ENCODE peak calls at places on chromosomes 13 and 19, in four cellular contexts. P is SK-N-SH, J is aorta, X is uterus. W is an unnamed sample.

GRCh38 chr13:33208290-33208990 is 77.1 kb downstream of the STARD13 start:
- DNase-seq in P (no peak), J (no peak), X (no peak), W (no peak)

GRCh38 chr13:85806553-85807175 is 7.4 kb upstream of the SLITRK6 start:
- DNase-seq in P (peak; percentile 17), J (no peak), X (no peak), W (no peak)

GRCh38 chr13:106385669-106386068 is 149.8 kb downstream of the EFNB2 start:
- DNase-seq in P (no peak), J (no peak), X (no peak), W (no peak)

GRCh38 chr13:30865131-30866009 is 40.7 kb upstream of the MEDAG start:
- DNase-seq in P (peak; percentile 80), J (peak; percentile 89), X (peak; percentile 78), W (peak; percentile 70)

GRCh38 chr13:32905063-32905863 is 111.0 kb upstream of the KL start:
- DNase-seq in P (no peak), J (no peak), X (no peak), W (no peak)

GRCh38 chr13:38012096-38012495 is 142.5 kb upstream of the TRPC4 start:
- DNase-seq in P (no peak), J (no peak), X (no peak), W (no peak)

GRCh38 chr19:33798701-33799111 is 2.0 kb downstream of the KCTD15 start:
- DNase-seq in P (peak; percentile 21), J (no peak), X (no peak), W (no peak)

GRCh38 chr13:57629391-57629804 is 2.1 kb upstream of the PCDH17 start:
- DNase-seq in P (peak; percentile 32), J (peak; percentile 49), X (no peak), W (peak; percentile 11)

GRCh38 chr19:29749450-29749849 is 34.4 kb upstream of the C19orf12 start:
- DNase-seq in P (no peak), J (no peak), X (no peak), W (no peak)

GRCh38 chr13:73230714-73231113 is 171.9 kb downstream of the KLF5 start:
- DNase-seq in P (no peak), J (no peak), X (no peak), W (no peak)

GRCh38 chr13:46864941-46865340 is 31.9 kb downstream of the HTR2A start:
- DNase-seq in P (no peak), J (no peak), X (no peak), W (no peak)

GRCh38 chr19:35882074-35882832 is 13.9 kb downstream of the APLP1 start:
- DNase-seq in P (peak; percentile 79), J (no peak), X (no peak), W (peak; percentile 67)

GRCh38 chr19:14093117-14093784 is 2.7 kb upstream of the SAMD1 start:
- DNase-seq in P (no peak), J (no peak), X (no peak), W (no peak)

GRCh38 chr13:31670831-31671617 is 68.3 kb upstream of the RXFP2 start:
- DNase-seq in P (peak; percentile 47), J (no peak), X (no peak), W (no peak)

GRCh38 chr19:58089846-58090245 is 8.2 kb downstream of the ZSCAN18 start:
- DNase-seq in P (no peak), J (no peak), X (no peak), W (no peak)

GRCh38 chr19:16118489-16119033 is 6.9 kb downstream of the RAB8A start:
- DNase-seq in P (no peak), J (no peak), X (no peak), W (no peak)

GRCh38 chr19:3753631-3754410 is 7.7 kb downstream of the APBA3 start:
- DNase-seq in P (no peak), J (no peak), X (no peak), W (no peak)

GRCh38 chr13:103067751-103068563 is 1.7 kb upstream of the SLC10A2 start:
- DNase-seq in P (no peak), J (no peak), X (no peak), W (no peak)

GRCh38 chr19:16325671-16326400 is 1.2 kb downstream of the KLF2 start:
- DNase-seq in P (peak; percentile 52), J (peak; percentile 87), X (peak; percentile 53), W (peak; percentile 55)

GRCh38 chr19:7663711-7664110 is 5.1 kb upstream of the RETN start:
- DNase-seq in P (no peak), J (no peak), X (no peak), W (no peak)

GRCh38 chr13:31200636-31200970 is 828 bp downstream of the B3GLCT start:
- DNase-seq in P (no peak), J (peak; percentile 88), X (peak; percentile 55), W (peak; percentile 44)

GRCh38 chr19:7679017-7679720 is 1.5 kb upstream of the TRAPPC5 start:
- DNase-seq in P (peak; percentile 57), J (no peak), X (no peak), W (no peak)

GRCh38 chr19:48856921-48857320 is 11.5 kb downstream of the PLEKHA4 start:
- DNase-seq in P (no peak), J (no peak), X (no peak), W (no peak)

GRCh38 chr13:43319617-43320444 is 296.4 kb downstream of the DNAJC15 start:
- DNase-seq in P (no peak), J (no peak), X (no peak), W (no peak)

GRCh38 chr13:26485786-26486185 is 71.7 kb upstream of the WASF3 start:
- DNase-seq in P (no peak), J (peak; percentile 39), X (peak; percentile 55), W (no peak)

GRCh38 chr13:85137516-85137915 is 661.7 kb downstream of the SLITRK6 start:
- DNase-seq in P (peak; percentile 44), J (no peak), X (no peak), W (no peak)

GRCh38 chr13:100506600-100507422 is 81.8 kb downstream of the GGACT start:
- DNase-seq in P (no peak), J (no peak), X (no peak), W (no peak)

GRCh38 chr19:7590256-7590655 is 5.4 kb upstream of the CAMSAP3 start:
- DNase-seq in P (no peak), J (no peak), X (no peak), W (no peak)

GRCh38 chr13:35468195-35468594 is 8.3 kb downstream of the MAB21L1 start:
- DNase-seq in P (no peak), J (no peak), X (no peak), W (no peak)

GRCh38 chr19:5567360-5567970 is at the start of gene TINCR:
- DNase-seq in P (peak; percentile 77), J (no peak), X (no peak), W (no peak)

GRCh38 chr19:3606174-3606689 is 443 bp downstream of the TBXA2R start:
- DNase-seq in P (peak; percentile 78), J (peak; percentile 80), X (no peak), W (no peak)

GRCh38 chr13:98795220-98795619 is 42.7 kb upstream of the SLC15A1 start:
- DNase-seq in P (no peak), J (no peak), X (no peak), W (no peak)

GRCh38 chr19:45445139-45445538 is 21.4 kb upstream of the ERCC1 start:
- DNase-seq in P (no peak), J (no peak), X (no peak), W (no peak)

GRCh38 chr19:45446295-45446694 is 21.5 kb upstream of the FOSB start:
- DNase-seq in P (peak; percentile 42), J (no peak), X (no peak), W (no peak)

GRCh38 chr19:45448887-45449299 is 18.9 kb upstream of the FOSB start:
- DNase-seq in P (no peak), J (no peak), X (no peak), W (no peak)

GRCh38 chr19:45448425-45448756 is 19.4 kb upstream of the FOSB start:
- DNase-seq in P (no peak), J (no peak), X (no peak), W (no peak)

DNA sequence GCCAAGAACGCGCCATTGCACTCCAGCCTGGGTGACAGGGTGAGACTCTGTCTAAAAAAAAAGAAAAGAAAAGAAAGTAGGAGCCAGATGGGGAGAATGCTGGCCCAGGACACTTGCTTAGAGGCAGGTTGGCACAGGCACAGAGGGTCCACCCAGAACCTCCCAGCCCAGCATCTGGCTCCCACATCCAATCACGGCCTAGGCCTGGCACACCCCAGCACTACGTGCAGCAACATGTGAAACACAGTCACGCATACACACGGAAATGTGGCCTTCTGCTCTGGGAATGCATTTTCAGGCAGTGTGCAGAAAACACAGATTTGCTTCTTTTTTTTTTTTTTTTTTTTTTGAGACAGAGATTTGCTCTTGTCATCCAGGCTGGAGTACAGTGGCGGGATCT is 20.9 kb upstream of the FOSB start:
- DNase-seq in P (no peak), J (no peak), X (no peak), W (no peak)
- H3K27ac ChIP-seq in P (no peak overlapping the region), J (no peak overlapping the region), X (no peak overlapping the region), W (no peak overlapping the region)

GRCh38 chr13:29459818-29460335 is 135.6 kb downstream of the SLC7A1 start:
- DNase-seq in P (no peak), J (no peak), X (no peak), W (no peak)

GRCh38 chr13:29458419-29458818 is 137.1 kb downstream of the SLC7A1 start:
- DNase-seq in P (no peak), J (no peak), X (no peak), W (no peak)

GRCh38 chr13:29456419-29456818 is 139.1 kb downstream of the SLC7A1 start:
- DNase-seq in P (no peak), J (no peak), X (no peak), W (no peak)

GRCh38 chr13:29454931-29455481 is 140.5 kb downstream of the SLC7A1 start:
- DNase-seq in P (no peak), J (no peak), X (no peak), W (no peak)

GRCh38 chr13:29457299-29457698 is 138.2 kb downstream of the SLC7A1 start:
- DNase-seq in P (no peak), J (no peak), X (no peak), W (no peak)
- H3K4me3 ChIP-seq in P (no peak overlapping the region), J (no peak overlapping the region), X (no peak overlapping the region), W (no peak overlapping the region)

GRCh38 chr19:40235238-40236025 is 8.9 kb upstream of the CCNP start:
- DNase-seq in P (no peak), J (no peak), X (no peak), W (no peak)

GRCh38 chr19:40232949-40233810 is 6.7 kb upstream of the CCNP start:
- DNase-seq in P (no peak), J (no peak), X (no peak), W (no peak)

GRCh38 chr19:40236026-40236355 is 9.5 kb upstream of the CCNP start:
- DNase-seq in P (no peak), J (no peak), X (no peak), W (no peak)

GRCh38 chr19:40233811-40234389 is 7.4 kb upstream of the CCNP start:
- DNase-seq in P (no peak), J (no peak), X (no peak), W (no peak)

GRCh38 chr19:40234429-40235237 is 8.1 kb upstream of the CCNP start:
- DNase-seq in P (no peak), J (no peak), X (no peak), W (no peak)
- H3K36me3 ChIP-seq in P (peaks cover 3% of the 10 kb centered on the region), J (no peaks in the 10 kb centered on the region), X (no peaks in the 10 kb centered on the region), W (no peaks in the 10 kb centered on the region)

GRCh38 chr19:18144906-18145305 is 8.1 kb upstream of the PIK3R2 start:
- DNase-seq in P (no peak), J (no peak), X (no peak), W (no peak)
- H3K27ac ChIP-seq in P (no peak overlapping the region), J (no peak overlapping the region), X (no peak overlapping the region), W (no peak overlapping the region)

GRCh38 chr13:110650436-110650835 is 35.1 kb downstream of the NAXD start:
- DNase-seq in P (no peak), J (peak; percentile 62), X (no peak), W (no peak)
- H3K4me3 ChIP-seq in P (no peak overlapping the region), J (no peak overlapping the region), X (no peak overlapping the region), W (no peak overlapping the region)

W was measured in heart right ventricle.